ENCODE peak calls at places on chromosomes 16 and 17, in four cellular contexts. T is NT2/D1; F is fibroblast of the aortic adventitia; A is CD4-positive, alpha-beta T cell. Q is an unnamed sample.

GRCh38 chr16:88070341-88070740 is 119.1 kb downstream of the BANP start:
- DNase-seq in T (no peak), F (no peak), A (no peak), Q (no peak)

GRCh38 chr16:89593841-89594240 is 18.3 kb downstream of the CPNE7 start:
- DNase-seq in T (no peak), F (no peak), A (peak; percentile 44), Q (no peak)

GRCh38 chr16:34078697-34079096 is 619.3 kb downstream of the TP53TG3F start:
- DNase-seq in T (peak; percentile 8), F (peak; percentile 40), A (no peak), Q (no peak)

GRCh38 chr17:2048805-2049204 is 6.1 kb upstream of the HIC1 start:
- DNase-seq in T (no peak), F (no peak), A (no peak), Q (no peak)

GRCh38 chr16:79612207-79612606 is 11.7 kb upstream of the MAF start:
- DNase-seq in T (no peak), F (no peak), A (no peak), Q (no peak)

GRCh38 chr17:74325743-74326379 is at the start of gene KIF19:
- DNase-seq in T (peak; percentile 16), F (no peak), A (peak; percentile 39), Q (no peak)

GRCh38 chr16:89052824-89053724 is 40.6 kb upstream of the ACSF3 start:
- DNase-seq in T (no peak), F (peak; percentile 6), A (no peak), Q (no peak)

GRCh38 chr16:49854227-49855203 is 1.4 kb downstream of the ZNF423 start:
- DNase-seq in T (no peak), F (no peak), A (no peak), Q (no peak)

GRCh38 chr16:47374629-47375028 is 86.2 kb downstream of the ITFG1 start:
- DNase-seq in T (no peak), F (no peak), A (no peak), Q (no peak)

GRCh38 chr17:71412803-71413202 is 708.0 kb upstream of the SOX9 start:
- DNase-seq in T (no peak), F (peak; percentile 89), A (no peak), Q (no peak)

GRCh38 chr16:89315791-89316581 is 98.5 kb downstream of the ZNF778 start:
- DNase-seq in T (no peak), F (peak; percentile 78), A (peak; percentile 68), Q (no peak)

GRCh38 chr17:4482338-4483011 is 16.2 kb upstream of the SPNS2 start:
- DNase-seq in T (no peak), F (no peak), A (no peak), Q (no peak)

GRCh38 chr16:1133810-1134520 is 18.9 kb upstream of the CACNA1H start:
- DNase-seq in T (no peak), F (no peak), A (no peak), Q (no peak)

GRCh38 chr16:51825740-51826139 is 674.7 kb upstream of the SALL1 start:
- DNase-seq in T (no peak), F (no peak), A (no peak), Q (no peak)

GRCh38 chr17:17151541-17151940 is 54.6 kb downstream of the PLD6 start:
- DNase-seq in T (no peak), F (peak; percentile 75), A (no peak), Q (no peak)

GRCh38 chr17:8481089-8481488 is 45.4 kb downstream of the NDEL1 start:
- DNase-seq in T (no peak), F (no peak), A (no peak), Q (no peak)

GRCh38 chr16:122342-122741 is 16.1 kb downstream of the NPRL3 start:
- DNase-seq in T (no peak), F (no peak), A (no peak), Q (no peak)

Q was measured in esophagus squamous epithelium.